ENCODE peak calls at places on chromosomes 5 and 9, in four cellular contexts. B, E, G and H are unnamed samples.

GRCh38 chr5:102924963-102925362 is 169.9 kb downstream of the PAM start:
- DNase-seq in B (no peak), E (no peak), G (no peak), H (no peak)

GRCh38 chr9:98289811-98290210 is 34.4 kb upstream of the TBC1D2 start:
- DNase-seq in B (no peak), E (no peak), G (no peak), H (no peak)

GRCh38 chr5:125485003-125485641 is 738.7 kb upstream of the ZNF608 start:
- DNase-seq in B (no peak), E (no peak), G (no peak), H (no peak)

GRCh38 chr9:79572032-79572890 is 496 bp downstream of the TLE4 start:
- DNase-seq in B (peak), E (peak), G (no peak), H (no peak)

GRCh38 chr9:131473891-131474290 is 28.8 kb upstream of the POMT1 start:
- DNase-seq in B (no peak), E (no peak), G (no peak), H (no peak)

GRCh38 chr9:33154368-33154767 is 12.8 kb downstream of the B4GALT1 start:
- DNase-seq in B (no peak), E (no peak), G (no peak), H (no peak)

GRCh38 chr5:146541956-146542849 is 26.2 kb upstream of the GPR151 start:
- DNase-seq in B (peak), E (peak), G (peak), H (no peak)

GRCh38 chr5:76714771-76715483 is 999 bp upstream of the F2R start:
- DNase-seq in B (no peak), E (no peak), G (no peak), H (no peak)

GRCh38 chr9:61668846-61669245 is 479.0 kb downstream of the SPATA31A7 start:
- DNase-seq in B (no peak), E (no peak), G (no peak), H (no peak)

GRCh38 chr5:159182691-159183090 is 26.7 kb downstream of the RNF145 start:
- DNase-seq in B (no peak), E (no peak), G (no peak), H (no peak)

GRCh38 chr9:35033101-35033500 is 39.3 kb downstream of the VCP start:
- DNase-seq in B (peak), E (no peak), G (no peak), H (no peak)

GRCh38 chr9:35102465-35102768 is 514 bp downstream of the STOML2 start:
- DNase-seq in B (no peak), E (no peak), G (no peak), H (no peak)

GRCh38 chr5:83925952-83926351 is 205.3 kb upstream of the HAPLN1 start:
- DNase-seq in B (no peak), E (no peak), G (no peak), H (no peak)

GRCh38 chr5:40452874-40453624 is 226.7 kb upstream of the PTGER4 start:
- DNase-seq in B (no peak), E (no peak), G (no peak), H (no peak)

GRCh38 chr9:33157960-33158359 is 9.2 kb downstream of the B4GALT1 start:
- DNase-seq in B (no peak), E (no peak), G (no peak), H (no peak)

GRCh38 chr5:51416149-51416548 is 32.9 kb downstream of the ISL1 start:
- DNase-seq in B (no peak), E (no peak), G (no peak), H (no peak)

GRCh38 chr9:110769667-110770066 is 101.1 kb downstream of the MUSK start:
- DNase-seq in B (no peak), E (no peak), G (no peak), H (no peak)

GRCh38 chr9:98708103-98708932 is 417 bp downstream of the GABBR2 start:
- DNase-seq in B (no peak), E (no peak), G (no peak), H (no peak)

GRCh38 chr5:178291969-178292825 is 59.6 kb upstream of the PHYKPL start:
- DNase-seq in B (no peak), E (no peak), G (no peak), H (no peak)

GRCh38 chr5:65750938-65751337 is 28.9 kb downstream of the NLN start:
- DNase-seq in B (no peak), E (no peak), G (no peak), H (no peak)

GRCh38 chr5:109644829-109645228 is 44.9 kb upstream of the MAN2A1 start:
- DNase-seq in B (no peak), E (no peak), G (no peak), H (no peak)